ENCODE peak calls at places on chromosome 20, in six cellular contexts. One of them, this sample, is unnamed.

GRCh38 chr20:51541189-51542032 is 1.1 kb downstream of the NFATC2 start:
- DNase-seq in HCT116: no peak
- DNase-seq in H1: no peak
- DNase-seq in K562: peak
- DNase-seq in GM12878: no peak
- DNase-seq in HepG2: peak
- DNase-seq in this sample: no peak

GRCh38 chr20:16475225-16475624 is 98.0 kb downstream of the KIF16B start:
- DNase-seq in HCT116: no peak
- DNase-seq in GM12878: no peak
- DNase-seq in H1: no peak
- DNase-seq in HepG2: peak
- DNase-seq in K562: peak
- DNase-seq in this sample: no peak

GRCh38 chr20:44003609-44004008 is 89.0 kb downstream of the TOX2 start:
- DNase-seq in HepG2: no peak
- DNase-seq in HCT116: no peak
- DNase-seq in H1: no peak
- DNase-seq in K562: no peak
- DNase-seq in GM12878: no peak
- DNase-seq in this sample: no peak

GRCh38 chr20:36273414-36274247 is 32.5 kb upstream of the DLGAP4 start:
- DNase-seq in HepG2: no peak
- DNase-seq in K562: peak
- DNase-seq in GM12878: no peak
- DNase-seq in H1: peak
- DNase-seq in HCT116: peak
- DNase-seq in this sample: no peak

GRCh38 chr20:62874745-62875344 is 13.2 kb upstream of the TCFL5 start:
- DNase-seq in HepG2: peak
- DNase-seq in HCT116: no peak
- DNase-seq in H1: no peak
- DNase-seq in K562: peak
- DNase-seq in GM12878: no peak
- DNase-seq in this sample: no peak

GRCh38 chr20:21325296-21325695 is 22.2 kb downstream of the XRN2 start:
- DNase-seq in HCT116: no peak
- DNase-seq in H1: no peak
- DNase-seq in K562: peak
- DNase-seq in GM12878: no peak
- DNase-seq in HepG2: no peak
- DNase-seq in this sample: no peak

GRCh38 chr20:34954905-34955231 is 738 bp downstream of the GSS start:
- DNase-seq in K562: peak
- DNase-seq in HepG2: peak
- DNase-seq in GM12878: no peak
- DNase-seq in HCT116: peak
- DNase-seq in H1: no peak
- DNase-seq in this sample: no peak

GRCh38 chr20:46285072-46285471 is 23.2 kb downstream of the CDH22 start:
- DNase-seq in K562: no peak
- DNase-seq in HepG2: no peak
- DNase-seq in H1: no peak
- DNase-seq in HCT116: no peak
- DNase-seq in GM12878: no peak
- DNase-seq in this sample: no peak

GRCh38 chr20:33784225-33784624 is 26.9 kb upstream of the CHMP4B start:
- DNase-seq in K562: no peak
- DNase-seq in HepG2: no peak
- DNase-seq in HCT116: no peak
- DNase-seq in GM12878: no peak
- DNase-seq in H1: no peak
- DNase-seq in this sample: no peak

GRCh38 chr20:60921021-60921622 is 330.9 kb upstream of the CDH4 start:
- DNase-seq in H1: no peak
- DNase-seq in K562: peak
- DNase-seq in HepG2: peak
- DNase-seq in HCT116: no peak
- DNase-seq in GM12878: no peak
- DNase-seq in this sample: peak

GRCh38 chr20:3679749-3680700 is 1.8 kb downstream of the ADAM33 start:
- DNase-seq in GM12878: no peak
- DNase-seq in HCT116: no peak
- DNase-seq in H1: no peak
- DNase-seq in HepG2: no peak
- DNase-seq in K562: no peak
- DNase-seq in this sample: no peak

GRCh38 chr20:14986026-14986655 is 648.7 kb upstream of the FLRT3 start:
- DNase-seq in K562: no peak
- DNase-seq in HepG2: peak
- DNase-seq in H1: no peak
- DNase-seq in HCT116: no peak
- DNase-seq in GM12878: no peak
- DNase-seq in this sample: no peak

GRCh38 chr20:5170341-5170740 is 43.5 kb downstream of the CDS2 start:
- DNase-seq in HepG2: no peak
- DNase-seq in GM12878: no peak
- DNase-seq in K562: no peak
- DNase-seq in HCT116: no peak
- DNase-seq in H1: no peak
- DNase-seq in this sample: no peak

GRCh38 chr20:48217191-48217590 is 431.9 kb upstream of the SULF2 start:
- DNase-seq in H1: no peak
- DNase-seq in GM12878: no peak
- DNase-seq in HCT116: no peak
- DNase-seq in K562: no peak
- DNase-seq in HepG2: no peak
- DNase-seq in this sample: no peak

GRCh38 chr20:20076297-20077065 is 24.1 kb downstream of the CFAP61 start:
- DNase-seq in K562: no peak
- DNase-seq in HCT116: no peak
- DNase-seq in H1: no peak
- DNase-seq in HepG2: no peak
- DNase-seq in GM12878: no peak
- DNase-seq in this sample: no peak
- TF ChIP-seq ZNF274 in K562: no peak
- TF ChIP-seq ZNF274 in HCT116: no peak
- TF ChIP-seq ZNF274 in H1: no peak
- TF ChIP-seq ZNF274 in HepG2: no peak
- TF ChIP-seq ZNF274 in GM12878: no peak
- TF ChIP-seq ZNF274 in this sample: no peak

GRCh38 chr20:41138217-41138526 is 829 bp downstream of the PLCG1 start:
- DNase-seq in H1: no peak
- DNase-seq in HCT116: no peak
- DNase-seq in K562: no peak
- DNase-seq in GM12878: no peak
- DNase-seq in HepG2: peak
- DNase-seq in this sample: no peak
- H3K4me3 ChIP-seq in H1: peak
- H3K4me3 ChIP-seq in HCT116: peak
- H3K4me3 ChIP-seq in K562: peak
- H3K4me3 ChIP-seq in GM12878: peak
- H3K4me3 ChIP-seq in HepG2: peak
- H3K4me3 ChIP-seq in this sample: peak

GRCh38 chr20:19701449-19701848 is 56.6 kb upstream of the RIN2 start:
- DNase-seq in K562: no peak
- DNase-seq in HCT116: no peak
- DNase-seq in HepG2: no peak
- DNase-seq in GM12878: no peak
- DNase-seq in H1: no peak
- DNase-seq in this sample: no peak
- TF ChIP-seq ZNF274 in K562: no peak
- TF ChIP-seq ZNF274 in HCT116: no peak
- TF ChIP-seq ZNF274 in HepG2: no peak
- TF ChIP-seq ZNF274 in GM12878: no peak
- TF ChIP-seq ZNF274 in H1: no peak
- TF ChIP-seq ZNF274 in this sample: no peak

DNA sequence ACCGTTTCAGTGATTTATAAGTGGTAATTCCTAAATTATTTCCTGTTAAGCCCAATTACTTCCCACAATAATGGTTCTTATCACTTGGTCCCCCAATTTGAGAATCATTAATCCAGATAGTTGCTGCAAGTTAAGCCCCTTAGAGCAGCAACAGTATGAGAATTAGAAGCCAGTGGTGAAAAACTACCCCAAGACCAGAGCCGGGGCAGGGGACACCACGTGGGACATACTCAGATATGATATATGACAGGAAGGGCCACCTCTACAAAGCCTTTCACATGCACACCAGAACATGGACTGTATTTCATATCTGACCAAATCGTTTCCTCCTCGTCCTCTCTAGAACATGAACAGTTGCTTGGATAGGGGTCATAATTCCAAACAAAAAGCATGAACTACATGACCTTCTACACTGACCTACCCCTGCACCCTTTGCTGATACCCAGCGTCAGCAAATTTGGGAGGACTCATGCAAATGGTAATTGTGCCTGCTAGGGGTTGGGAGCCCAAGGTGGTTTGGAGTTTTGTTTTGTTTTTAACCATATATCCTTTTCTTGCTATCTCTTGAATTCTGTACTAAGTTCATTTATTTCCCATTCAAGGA is 3.9 kb downstream of the JAG1 start:
- DNase-seq in HCT116: no peak
- DNase-seq in HepG2: no peak
- DNase-seq in GM12878: no peak
- DNase-seq in K562: no peak
- DNase-seq in H1: no peak
- DNase-seq in this sample: no peak
- H3K4me3 ChIP-seq in HCT116: no peak
- H3K4me3 ChIP-seq in HepG2: peak
- H3K4me3 ChIP-seq in GM12878: peak
- H3K4me3 ChIP-seq in K562: no peak
- H3K4me3 ChIP-seq in H1: no peak
- H3K4me3 ChIP-seq in this sample: no peak

DNA sequence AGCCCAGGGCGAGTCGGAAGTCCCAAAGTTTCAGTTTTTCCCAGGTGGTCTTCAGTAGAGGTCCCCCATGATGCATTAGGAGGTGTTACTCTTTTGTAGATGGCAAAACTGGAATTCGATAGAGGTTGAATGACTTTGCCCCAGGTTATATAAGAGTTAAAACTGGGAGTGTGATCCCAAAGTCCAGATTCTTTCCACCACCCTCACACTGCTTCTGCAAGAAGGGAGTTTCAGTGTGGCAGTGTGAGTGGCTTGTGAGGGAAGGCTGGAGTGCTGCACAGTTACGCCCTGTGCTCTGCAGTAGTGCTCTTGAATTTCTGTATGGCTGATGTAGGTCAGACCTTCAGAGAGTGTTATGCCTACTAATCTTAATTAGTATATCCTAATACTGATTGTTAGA is 29.8 kb downstream of the NDUFAF5 start:
- DNase-seq in K562: no peak
- DNase-seq in H1: no peak
- DNase-seq in GM12878: no peak
- DNase-seq in HepG2: peak
- DNase-seq in HCT116: no peak
- DNase-seq in this sample: no peak
- TF ChIP-seq ZNF274 in K562: no peak
- TF ChIP-seq ZNF274 in H1: no peak
- TF ChIP-seq ZNF274 in GM12878: no peak
- TF ChIP-seq ZNF274 in HepG2: no peak
- TF ChIP-seq ZNF274 in HCT116: no peak
- TF ChIP-seq ZNF274 in this sample: no peak

GRCh38 chr20:49985157-49985556 is 2.4 kb downstream of the SNAI1 start:
- DNase-seq in H1: no peak
- DNase-seq in K562: no peak
- DNase-seq in HCT116: no peak
- DNase-seq in HepG2: no peak
- DNase-seq in GM12878: no peak
- DNase-seq in this sample: no peak

GRCh38 chr20:49983848-49984408 is 1.1 kb downstream of the SNAI1 start:
- DNase-seq in GM12878: no peak
- DNase-seq in H1: no peak
- DNase-seq in HepG2: no peak
- DNase-seq in K562: no peak
- DNase-seq in HCT116: no peak
- DNase-seq in this sample: no peak

GRCh38 chr20:49983123-49983847 is 505 bp downstream of the SNAI1 start:
- DNase-seq in HepG2: no peak
- DNase-seq in H1: no peak
- DNase-seq in GM12878: no peak
- DNase-seq in K562: no peak
- DNase-seq in HCT116: no peak
- DNase-seq in this sample: no peak

GRCh38 chr20:49985617-49986016 is 2.8 kb downstream of the SNAI1 start:
- DNase-seq in GM12878: no peak
- DNase-seq in HepG2: no peak
- DNase-seq in HCT116: no peak
- DNase-seq in H1: no peak
- DNase-seq in K562: no peak
- DNase-seq in this sample: no peak

DNA sequence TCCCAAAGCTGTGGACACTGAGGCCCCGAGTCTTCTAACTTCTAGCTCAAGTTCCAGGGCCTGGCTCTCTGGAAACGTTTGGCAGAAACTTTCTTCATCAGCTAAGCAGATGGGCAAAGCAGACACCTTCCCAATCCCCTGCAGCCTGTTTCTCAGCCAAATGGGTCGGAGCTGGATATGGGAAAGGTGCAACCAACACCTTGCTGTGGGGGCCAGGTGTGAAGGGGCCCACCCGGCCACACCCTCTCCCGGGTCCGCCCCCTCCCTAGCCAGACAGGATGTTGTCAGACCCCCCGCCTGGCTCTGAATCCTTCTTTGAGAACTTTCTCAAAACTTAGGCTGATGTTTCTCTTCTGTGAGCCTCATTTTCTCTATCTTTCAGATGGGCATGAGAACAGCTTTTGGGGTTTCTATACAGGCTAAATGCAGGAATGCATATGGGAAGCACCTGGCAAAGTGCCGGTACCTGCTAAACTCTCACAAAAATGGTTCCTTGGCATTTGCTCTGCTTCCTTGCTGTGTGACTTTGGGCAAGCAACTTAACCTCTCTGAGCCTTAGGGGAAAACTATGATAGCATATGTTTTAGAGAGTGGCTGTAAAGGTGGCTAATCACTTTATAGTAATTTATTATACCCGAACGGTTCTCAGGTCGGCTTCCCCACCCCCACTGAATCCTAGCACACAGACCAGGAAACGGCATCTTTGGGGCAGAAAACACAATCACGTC is 1.8 kb downstream of the SNAI1 start:
- DNase-seq in H1: no peak
- DNase-seq in HCT116: no peak
- DNase-seq in GM12878: no peak
- DNase-seq in HepG2: no peak
- DNase-seq in K562: no peak
- DNase-seq in this sample: no peak
- H3K4me3 ChIP-seq in H1: no peak
- H3K4me3 ChIP-seq in HCT116: no peak
- H3K4me3 ChIP-seq in GM12878: no peak
- H3K4me3 ChIP-seq in HepG2: no peak
- H3K4me3 ChIP-seq in K562: peak
- H3K4me3 ChIP-seq in this sample: peak

This sample was measured in NT2/D1.